ENCODE peak calls at places on chromosomes 5 and 9, in six cellular contexts. One of them, this sample, is unnamed.

GRCh38 chr9:131738838-131739191 is 1.1 kb downstream of the RAPGEF1 start:
- DNase-seq in fibroblast of lung: no peak
- DNase-seq in PC-3: peak
- DNase-seq in HCT116: no peak
- DNase-seq in MM.1S: peak
- DNase-seq in mammary epithelial cell: peak
- DNase-seq in this sample: no peak

GRCh38 chr9:17462869-17463464 is 115.9 kb upstream of the SH3GL2 start:
- DNase-seq in PC-3: peak
- DNase-seq in mammary epithelial cell: peak
- DNase-seq in MM.1S: peak
- DNase-seq in HCT116: no peak
- DNase-seq in fibroblast of lung: peak
- DNase-seq in this sample: peak

GRCh38 chr5:134099939-134100282 is 14.6 kb upstream of the TCF7 start:
- DNase-seq in fibroblast of lung: no peak
- DNase-seq in mammary epithelial cell: no peak
- DNase-seq in MM.1S: no peak
- DNase-seq in PC-3: no peak
- DNase-seq in HCT116: no peak
- DNase-seq in this sample: no peak

GRCh38 chr9:38031594-38031993 is 37.4 kb downstream of the SHB start:
- DNase-seq in MM.1S: no peak
- DNase-seq in fibroblast of lung: no peak
- DNase-seq in HCT116: no peak
- DNase-seq in mammary epithelial cell: no peak
- DNase-seq in PC-3: peak
- DNase-seq in this sample: no peak

GRCh38 chr5:88355490-88356050 is 86.9 kb upstream of the TMEM161B start:
- DNase-seq in fibroblast of lung: no peak
- DNase-seq in PC-3: no peak
- DNase-seq in HCT116: no peak
- DNase-seq in mammary epithelial cell: no peak
- DNase-seq in MM.1S: no peak
- DNase-seq in this sample: no peak

GRCh38 chr5:83752700-83753099 is 32.0 kb upstream of the HAPLN1 start:
- DNase-seq in fibroblast of lung: no peak
- DNase-seq in mammary epithelial cell: no peak
- DNase-seq in MM.1S: no peak
- DNase-seq in HCT116: no peak
- DNase-seq in PC-3: peak
- DNase-seq in this sample: no peak

GRCh38 chr5:76788362-76788761 is 30.5 kb upstream of the F2RL1 start:
- DNase-seq in MM.1S: no peak
- DNase-seq in mammary epithelial cell: no peak
- DNase-seq in HCT116: no peak
- DNase-seq in fibroblast of lung: no peak
- DNase-seq in PC-3: peak
- DNase-seq in this sample: no peak

GRCh38 chr5:175902013-175902412 is 30.6 kb downstream of the CPLX2 start:
- DNase-seq in fibroblast of lung: no peak
- DNase-seq in MM.1S: no peak
- DNase-seq in HCT116: no peak
- DNase-seq in mammary epithelial cell: no peak
- DNase-seq in PC-3: no peak
- DNase-seq in this sample: no peak

GRCh38 chr5:96706433-96707111 is 44.4 kb downstream of the CAST start:
- DNase-seq in mammary epithelial cell: peak
- DNase-seq in PC-3: no peak
- DNase-seq in MM.1S: no peak
- DNase-seq in HCT116: no peak
- DNase-seq in fibroblast of lung: no peak
- DNase-seq in this sample: no peak

GRCh38 chr5:112863549-112863948 is 2.5 kb downstream of the SRP19 start:
- DNase-seq in mammary epithelial cell: no peak
- DNase-seq in fibroblast of lung: peak
- DNase-seq in PC-3: no peak
- DNase-seq in MM.1S: no peak
- DNase-seq in HCT116: no peak
- DNase-seq in this sample: no peak

GRCh38 chr5:75331095-75332090 is 5.6 kb upstream of the HMGCR start:
- DNase-seq in MM.1S: no peak
- DNase-seq in mammary epithelial cell: no peak
- DNase-seq in HCT116: no peak
- DNase-seq in PC-3: no peak
- DNase-seq in fibroblast of lung: no peak
- DNase-seq in this sample: no peak

GRCh38 chr9:124040935-124041816 is 29.6 kb downstream of the LHX2 start:
- DNase-seq in MM.1S: peak
- DNase-seq in HCT116: no peak
- DNase-seq in fibroblast of lung: no peak
- DNase-seq in mammary epithelial cell: no peak
- DNase-seq in PC-3: no peak
- DNase-seq in this sample: no peak

GRCh38 chr9:715310-715709 is 126.2 kb upstream of the DMRT1 start:
- DNase-seq in HCT116: no peak
- DNase-seq in fibroblast of lung: peak
- DNase-seq in MM.1S: no peak
- DNase-seq in PC-3: no peak
- DNase-seq in mammary epithelial cell: no peak
- DNase-seq in this sample: no peak

GRCh38 chr9:110427497-110428104 is 89.9 kb upstream of the TXNDC8 start:
- DNase-seq in HCT116: peak
- DNase-seq in PC-3: peak
- DNase-seq in MM.1S: peak
- DNase-seq in mammary epithelial cell: peak
- DNase-seq in fibroblast of lung: peak
- DNase-seq in this sample: peak

GRCh38 chr9:137367506-137368430 is 55.2 kb downstream of the EXD3 start:
- DNase-seq in fibroblast of lung: no peak
- DNase-seq in mammary epithelial cell: no peak
- DNase-seq in HCT116: no peak
- DNase-seq in PC-3: no peak
- DNase-seq in MM.1S: no peak
- DNase-seq in this sample: no peak

GRCh38 chr9:98310752-98311392 is 55.4 kb upstream of the TBC1D2 start:
- DNase-seq in MM.1S: no peak
- DNase-seq in mammary epithelial cell: no peak
- DNase-seq in fibroblast of lung: no peak
- DNase-seq in HCT116: no peak
- DNase-seq in PC-3: no peak
- DNase-seq in this sample: no peak

GRCh38 chr9:86685556-86685955 is 261.8 kb downstream of the GAS1 start:
- DNase-seq in MM.1S: no peak
- DNase-seq in mammary epithelial cell: no peak
- DNase-seq in HCT116: no peak
- DNase-seq in fibroblast of lung: no peak
- DNase-seq in PC-3: no peak
- DNase-seq in this sample: no peak

GRCh38 chr5:172607213-172607793 is 33.8 kb upstream of the NEURL1B start:
- DNase-seq in HCT116: no peak
- DNase-seq in fibroblast of lung: no peak
- DNase-seq in MM.1S: no peak
- DNase-seq in mammary epithelial cell: peak
- DNase-seq in PC-3: no peak
- DNase-seq in this sample: no peak

GRCh38 chr5:37554938-37555337 is 175.8 kb downstream of the WDR70 start:
- DNase-seq in fibroblast of lung: no peak
- DNase-seq in mammary epithelial cell: peak
- DNase-seq in HCT116: no peak
- DNase-seq in PC-3: peak
- DNase-seq in MM.1S: peak
- DNase-seq in this sample: no peak

GRCh38 chr5:76674330-76675066 is 41.4 kb upstream of the F2R start:
- DNase-seq in fibroblast of lung: no peak
- DNase-seq in MM.1S: no peak
- DNase-seq in mammary epithelial cell: no peak
- DNase-seq in PC-3: no peak
- DNase-seq in HCT116: no peak
- DNase-seq in this sample: no peak

GRCh38 chr5:171122372-171122771 is 186.7 kb upstream of the TLX3 start:
- DNase-seq in fibroblast of lung: no peak
- DNase-seq in MM.1S: no peak
- DNase-seq in mammary epithelial cell: no peak
- DNase-seq in HCT116: no peak
- DNase-seq in PC-3: no peak
- DNase-seq in this sample: peak

GRCh38 chr9:100619665-100620064 is 41.8 kb downstream of the CAVIN4 start:
- DNase-seq in fibroblast of lung: no peak
- DNase-seq in PC-3: no peak
- DNase-seq in MM.1S: no peak
- DNase-seq in HCT116: no peak
- DNase-seq in mammary epithelial cell: no peak
- DNase-seq in this sample: no peak
- H3K4me2 ChIP-seq in fibroblast of lung: no peak
- H3K4me2 ChIP-seq in PC-3: no peak
- H3K4me2 ChIP-seq in MM.1S: no peak
- H3K4me2 ChIP-seq in HCT116: no peak
- H3K4me2 ChIP-seq in mammary epithelial cell: no peak
- H3K4me2 ChIP-seq in this sample: no peak

GRCh38 chr5:138543730-138544104 is 681 bp upstream of the ETF1 start:
- DNase-seq in MM.1S: no peak
- DNase-seq in PC-3: no peak
- DNase-seq in HCT116: no peak
- DNase-seq in fibroblast of lung: no peak
- DNase-seq in mammary epithelial cell: no peak
- DNase-seq in this sample: no peak
- H2AFZ ChIP-seq in MM.1S: peak
- H2AFZ ChIP-seq in PC-3: peak
- H2AFZ ChIP-seq in HCT116: no peak
- H2AFZ ChIP-seq in fibroblast of lung: peak
- H2AFZ ChIP-seq in mammary epithelial cell: peak
- H2AFZ ChIP-seq in this sample: peak

GRCh38 chr5:151740336-151740942 is 18.0 kb downstream of the ATOX1 start:
- DNase-seq in fibroblast of lung: peak
- DNase-seq in PC-3: peak
- DNase-seq in HCT116: no peak
- DNase-seq in mammary epithelial cell: peak
- DNase-seq in MM.1S: peak
- DNase-seq in this sample: peak
- H3K4me2 ChIP-seq in fibroblast of lung: peak
- H3K4me2 ChIP-seq in PC-3: peak
- H3K4me2 ChIP-seq in HCT116: peak
- H3K4me2 ChIP-seq in mammary epithelial cell: peak
- H3K4me2 ChIP-seq in MM.1S: no peak
- H3K4me2 ChIP-seq in this sample: no peak

GRCh38 chr5:149610583-149611250 is 29.4 kb downstream of the ARHGEF37 start:
- DNase-seq in fibroblast of lung: no peak
- DNase-seq in MM.1S: no peak
- DNase-seq in HCT116: no peak
- DNase-seq in mammary epithelial cell: no peak
- DNase-seq in PC-3: no peak
- DNase-seq in this sample: no peak
- H2AFZ ChIP-seq in fibroblast of lung: no peak
- H2AFZ ChIP-seq in MM.1S: no peak
- H2AFZ ChIP-seq in HCT116: no peak
- H2AFZ ChIP-seq in mammary epithelial cell: no peak
- H2AFZ ChIP-seq in PC-3: no peak
- H2AFZ ChIP-seq in this sample: no peak

This sample was measured in DND-41.